ENCODE peak calls at places on chromosome 20, in five cellular contexts. D is upper lobe of left lung; K is HFF-Myc; U is fibroblast of pulmonary artery; G is CD8-positive, alpha-beta T cell. S is an unnamed sample.

GRCh38 chr20:4130404-4131189 is 115.2 kb upstream of the RNF24 start:
- DNase-seq in G (no peak), K (peak), U (peak), D (peak), S (no peak)

GRCh38 chr20:3768342-3769130 is 983 bp upstream of the ADISSP start:
- DNase-seq in G (peak), K (peak), D (peak), U (peak), S (peak)

GRCh38 chr20:10576411-10576810 is 97.4 kb downstream of the JAG1 start:
- DNase-seq in D (no peak), G (no peak), U (no peak), K (no peak), S (no peak)

GRCh38 chr20:17771206-17772004 is 71.6 kb downstream of the BANF2 start:
- DNase-seq in G (no peak), D (no peak), K (no peak), U (no peak), S (no peak)

GRCh38 chr20:32189691-32190607 is 17.6 kb downstream of the PLAGL2 start:
- DNase-seq in D (peak), G (no peak), U (no peak), K (no peak), S (no peak)

GRCh38 chr20:3237958-3238615 is 903 bp downstream of the SLC4A11 start:
- DNase-seq in K (no peak), U (no peak), G (no peak), D (no peak), S (no peak)

GRCh38 chr20:21096321-21097043 is 9.7 kb downstream of the LINC00237 start:
- DNase-seq in G (no peak), U (peak), K (no peak), D (peak), S (no peak)

GRCh38 chr20:48722002-48722731 is 105.6 kb downstream of the PREX1 start:
- DNase-seq in U (peak), G (no peak), D (peak), K (no peak), S (peak)

GRCh38 chr20:24674921-24675605 is 205.6 kb downstream of the SYNDIG1 start:
- DNase-seq in K (no peak), D (no peak), U (no peak), G (no peak), S (peak)

GRCh38 chr20:50188879-50189680 is 1.6 kb upstream of the CEBPB start:
- DNase-seq in G (no peak), D (peak), U (no peak), K (no peak), S (no peak)

GRCh38 chr20:58921564-58921963 is 59.5 kb upstream of the NELFCD start:
- DNase-seq in G (no peak), K (no peak), U (no peak), D (no peak), S (no peak)

GRCh38 chr20:3710027-3710426 is 2.4 kb downstream of the SIGLEC1 start:
- DNase-seq in K (no peak), G (no peak), U (no peak), D (no peak), S (peak)

GRCh38 chr20:50283922-50284810 is 93.5 kb downstream of the CEBPB start:
- DNase-seq in D (peak), G (no peak), U (peak), K (no peak), S (no peak)

GRCh38 chr20:52798124-52798523 is 174.0 kb upstream of the TSHZ2 start:
- DNase-seq in U (no peak), K (no peak), G (no peak), D (no peak), S (no peak)

GRCh38 chr20:45441746-45442145 is 25.8 kb downstream of the PIGT start:
- DNase-seq in G (no peak), U (no peak), K (no peak), D (no peak), S (no peak)

GRCh38 chr20:61253264-61253639 is 1.2 kb downstream of the CDH4 start:
- DNase-seq in U (peak), K (no peak), G (no peak), D (no peak), S (no peak)

GRCh38 chr20:58406422-58407001 is 17.5 kb downstream of the VAPB start:
- DNase-seq in D (no peak), U (no peak), K (no peak), G (no peak), S (no peak)

GRCh38 chr20:52402950-52403349 is 211.4 kb upstream of the ZFP64 start:
- DNase-seq in G (no peak), K (no peak), D (no peak), U (no peak), S (no peak)

GRCh38 chr20:2709205-2709981 is 16.8 kb downstream of the EBF4 start:
- DNase-seq in U (no peak), D (no peak), K (no peak), G (no peak), S (no peak)

GRCh38 chr20:10550204-10551118 is 115.4 kb downstream of the SLX4IP start:
- DNase-seq in D (no peak), U (no peak), G (no peak), K (no peak), S (no peak)

GRCh38 chr20:14189794-14190402 is 147.5 kb downstream of the FLRT3 start:
- DNase-seq in D (no peak), K (peak), U (peak), G (no peak), S (no peak)

GRCh38 chr20:43188861-43189613 is 669 bp downstream of the PTPRT start:
- DNase-seq in U (no peak), G (no peak), K (no peak), D (no peak), S (no peak)
- H3K4me3 ChIP-seq in U (no peak), G (no peak), K (no peak), D (peak), S (peak)

DNA sequence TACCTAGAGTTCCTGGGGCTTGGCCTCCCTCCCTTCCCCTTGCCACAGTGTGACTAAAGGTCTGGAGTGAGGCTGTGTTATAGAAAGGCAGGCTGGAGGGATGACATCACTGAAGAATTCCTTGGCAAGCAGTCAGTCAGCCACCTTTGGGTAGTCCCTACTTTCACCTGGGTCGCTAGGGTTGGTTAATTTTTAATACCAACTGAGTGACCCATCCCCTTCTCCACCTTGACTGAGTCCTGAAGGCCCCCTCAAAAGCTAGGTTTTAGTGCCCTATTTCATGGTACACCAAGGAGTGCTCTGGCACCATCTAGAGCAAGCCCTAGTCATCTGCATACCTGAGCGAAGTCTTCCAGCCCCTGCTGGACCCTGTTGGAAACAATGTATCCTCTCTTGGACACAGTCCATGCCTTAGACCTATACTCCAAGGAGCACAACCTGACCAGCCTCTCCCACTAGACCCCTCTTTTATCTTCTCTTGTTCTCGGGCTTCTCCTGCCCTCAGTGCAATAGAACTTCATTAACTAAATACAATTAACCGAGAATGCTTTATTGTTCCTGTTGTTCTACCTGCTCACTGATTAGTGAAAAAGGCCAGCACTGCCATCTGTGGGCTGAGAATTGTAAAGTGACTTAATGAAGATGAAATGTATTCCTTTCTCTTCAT is 44.6 kb downstream of the RIN2 start:
- DNase-seq in G (no peak), U (no peak), D (no peak), K (no peak), S (no peak)
- TF ChIP-seq CTCF in G (no peak), U (no peak), D (peak), K (no peak), S (no peak)

GRCh38 chr20:7610681-7611080 is 329.6 kb downstream of the HAO1 start:
- DNase-seq in U (no peak), K (no peak), D (no peak), G (no peak), S (no peak)
- H3K4me3 ChIP-seq in U (no peak), K (no peak), D (no peak), G (no peak), S (no peak)

GRCh38 chr20:8505817-8506216 is 373.8 kb downstream of the PLCB1 start:
- DNase-seq in U (no peak), D (no peak), G (no peak), K (no peak), S (no peak)
- TF ChIP-seq CTCF in U (no peak), D (no peak), G (no peak), K (no peak), S (no peak)

DNA sequence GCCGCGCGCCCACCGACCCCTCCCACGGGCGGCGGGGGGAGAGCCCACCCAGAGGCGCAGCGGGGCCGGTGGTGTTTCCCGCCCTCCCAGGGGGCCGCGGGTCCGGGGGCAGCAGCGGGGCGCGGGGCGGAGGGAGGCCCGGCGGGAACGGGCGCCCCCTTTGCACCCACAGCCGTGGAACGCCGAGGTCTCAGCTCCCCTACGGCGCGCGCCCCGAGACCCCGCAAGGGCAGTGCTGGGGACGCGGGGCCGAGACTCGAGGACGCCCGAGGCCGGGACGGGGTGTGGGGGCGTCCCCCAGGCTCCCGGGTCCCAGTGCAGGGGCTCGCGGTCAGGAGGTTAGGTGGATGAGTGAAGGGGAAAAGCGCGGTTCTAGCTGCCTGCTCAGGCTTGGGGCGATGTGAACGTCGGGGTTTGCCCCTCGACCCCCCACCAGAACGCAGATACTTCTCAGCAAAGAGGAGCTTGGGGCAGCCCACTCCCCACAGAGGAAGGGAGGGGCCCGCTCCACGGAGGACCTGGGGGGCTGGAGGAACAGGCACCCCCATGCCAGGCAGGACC is 65.5 kb upstream of the BHLHE23 start:
- DNase-seq in K (no peak), D (no peak), G (no peak), U (no peak), S (peak)
- H3K4me3 ChIP-seq in K (no peak), D (no peak), G (no peak), U (no peak), S (no peak)

S was measured in ascending aorta.